ENCODE peak calls at places on chromosomes 11 and 22, in ten cellular contexts. D, K, T, E, G, C, M, W, J and X are unnamed samples.

GRCh38 chr11:68983816-68984215 is 3.0 kb upstream of the MRGPRD start:
- DNase-seq in T (no peak), M (no peak), E (peak), C (no peak), W (no peak), D (no peak), J (no peak), G (no peak), K (no peak), X (no peak)

GRCh38 chr22:17700778-17701177 is 62.2 kb downstream of the BCL2L13 start:
- DNase-seq in W (no peak), D (no peak), T (no peak), J (no peak), K (peak), G (no peak), C (no peak), E (no peak), M (peak), X (no peak)

GRCh38 chr22:30882181-30882771 is 86.3 kb downstream of the MORC2 start:
- DNase-seq in J (no peak), G (no peak), W (no peak), M (no peak), T (no peak), E (peak), K (peak), D (no peak), C (no peak), X (no peak)

GRCh38 chr11:78800756-78801155 is 226.1 kb upstream of the NARS2 start:
- DNase-seq in K (no peak), G (no peak), E (no peak), J (no peak), C (peak), D (no peak), W (no peak), T (no peak), M (no peak), X (no peak)

GRCh38 chr11:118226294-118226693 is 1.5 kb upstream of the JAML start:
- DNase-seq in E (no peak), D (peak), C (no peak), J (no peak), K (no peak), T (no peak), W (peak), M (no peak), G (no peak), X (peak)

GRCh38 chr11:22138264-22138663 is 54.6 kb upstream of the ANO5 start:
- DNase-seq in G (no peak), E (no peak), M (no peak), D (no peak), J (no peak), W (no peak), C (no peak), K (no peak), T (no peak), X (no peak)

GRCh38 chr22:20966883-20967696 is at the start of gene AIFM3:
- DNase-seq in J (no peak), E (no peak), T (no peak), W (no peak), G (peak), D (no peak), M (no peak), K (no peak), C (no peak), X (no peak)

GRCh38 chr11:120337133-120337895 is 1.1 kb downstream of the ARHGEF12 start:
- DNase-seq in G (peak), M (peak), J (peak), W (peak), C (peak), E (no peak), D (peak), K (peak), T (peak), X (peak)

GRCh38 chr22:40320687-40321086 is 25.6 kb upstream of the ADSL start:
- DNase-seq in J (no peak), K (no peak), C (no peak), W (no peak), D (no peak), T (no peak), E (no peak), G (no peak), M (no peak), X (no peak)

DNA sequence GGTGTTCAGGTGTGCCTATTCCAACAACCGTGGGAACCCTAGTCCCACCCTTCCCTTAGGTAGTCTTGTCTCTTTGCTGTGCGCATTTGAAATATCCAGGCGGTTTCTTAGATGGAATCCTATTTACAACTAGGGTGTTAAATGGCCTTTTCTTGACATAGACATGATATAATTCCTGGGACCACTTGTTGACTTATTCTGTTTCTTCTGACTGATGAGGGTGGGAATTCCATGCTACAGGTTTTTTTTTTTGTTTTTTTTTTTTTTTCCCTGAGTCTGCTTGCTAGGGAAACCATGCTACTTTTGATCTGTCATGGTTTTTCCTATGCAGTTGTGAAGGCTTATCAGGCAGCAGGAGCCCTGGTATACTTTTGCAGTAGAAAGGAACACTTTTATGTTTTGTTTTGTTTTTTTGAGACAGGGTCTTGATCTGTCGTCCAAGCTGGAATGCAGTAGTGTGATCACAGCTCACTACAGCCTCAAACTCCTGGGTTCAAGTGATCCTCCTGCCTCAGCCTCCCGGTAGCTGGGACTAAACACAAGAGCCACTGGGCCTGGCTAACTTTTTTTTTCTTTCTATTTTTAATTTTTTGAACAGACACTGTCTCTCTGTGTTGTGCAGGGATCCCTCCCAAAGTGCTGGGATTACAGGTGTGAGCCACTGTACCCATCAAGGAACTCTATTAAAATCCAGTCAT is 1.5 kb downstream of the STIM1 start:
- DNase-seq in D (no peak), W (no peak), E (no peak), T (no peak), G (no peak), K (no peak), M (no peak), C (no peak), J (no peak), X (no peak)
- H3K4me3 ChIP-seq in D (peak), W (peak), E (peak), T (peak), G (no peak), K (no peak), M (peak), C (peak), J (peak), X (peak)

DNA sequence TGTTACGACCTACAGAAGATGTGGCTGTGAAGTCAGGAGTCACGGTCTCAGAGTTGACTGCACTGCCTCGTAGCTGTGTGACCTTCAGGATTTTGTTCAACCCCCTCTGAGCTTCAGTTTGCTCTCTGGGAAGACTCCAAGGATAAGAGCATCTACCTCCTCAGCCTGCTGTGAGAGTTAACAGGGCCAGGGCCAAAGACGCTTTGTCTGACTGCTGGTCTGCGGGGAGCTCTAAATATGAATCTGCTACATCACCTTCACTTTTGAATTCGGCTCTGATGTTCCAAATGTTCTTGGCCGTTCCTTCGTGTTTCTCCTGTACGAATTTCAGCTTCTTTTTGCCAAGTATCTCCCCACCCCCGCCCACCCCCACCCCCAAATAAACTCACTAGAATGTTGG is 11.5 kb upstream of the TNNT3 start:
- DNase-seq in D (no peak), E (no peak), T (no peak), W (no peak), K (no peak), C (no peak), M (no peak), G (peak), J (no peak), X (no peak)
- H3K4me3 ChIP-seq in D (no peak), E (no peak), T (no peak), W (no peak), K (no peak), C (no peak), M (no peak), G (no peak), J (peak), X (no peak)

GRCh38 chr11:61684870-61685610 is 4.8 kb downstream of the DAGLA start:
- DNase-seq in D (no peak), C (no peak), E (no peak), W (no peak), M (no peak), G (peak), J (no peak), K (no peak), T (peak), X (no peak)
- H3K4me3 ChIP-seq in D (no peak), C (no peak), E (no peak), W (no peak), M (no peak), G (no peak), J (no peak), K (no peak), T (no peak), X (no peak)

DNA sequence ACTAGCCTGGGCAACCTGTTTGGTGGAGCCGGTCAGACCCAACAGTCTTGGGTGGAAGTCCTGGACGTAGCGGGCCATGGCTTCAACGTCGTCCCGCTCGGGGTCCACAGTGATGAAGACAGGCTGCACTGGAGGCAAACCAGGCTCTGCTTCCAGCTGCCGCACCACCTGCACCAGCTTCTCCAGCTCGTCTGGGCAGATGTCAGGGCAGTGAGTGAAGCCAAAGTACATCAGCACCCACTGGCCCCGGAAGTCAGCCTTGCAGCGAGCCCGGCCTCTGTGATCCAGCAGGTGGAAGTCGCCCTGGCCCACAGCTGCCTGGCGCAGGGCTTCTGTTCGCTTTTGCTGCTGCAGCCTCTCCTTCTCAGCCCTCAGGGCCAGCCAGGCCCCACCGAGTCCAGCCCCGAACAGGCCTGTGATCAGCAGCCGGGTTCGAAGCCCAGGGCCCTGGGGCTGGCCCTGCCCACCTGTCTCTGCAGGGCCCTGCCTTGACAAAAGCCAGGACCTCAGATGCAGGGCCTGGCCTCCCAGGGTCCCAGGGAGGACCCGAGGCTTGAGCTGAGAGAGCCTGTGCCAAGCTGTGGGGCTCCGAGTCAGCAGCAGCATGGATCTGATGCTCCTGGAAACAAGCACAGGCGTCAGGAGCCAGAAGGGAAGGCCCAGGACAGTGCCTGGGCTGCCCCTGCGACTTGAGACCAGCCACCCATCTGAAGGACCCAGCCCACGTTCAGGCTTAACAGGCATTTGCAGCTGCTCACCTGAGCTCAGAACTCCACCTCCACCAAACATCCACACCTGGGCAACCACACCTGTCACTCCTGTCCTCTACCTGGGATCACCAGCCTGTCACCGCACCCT is 1.4 kb downstream of the SCO2 start:
- DNase-seq in J (no peak), W (no peak), G (peak), K (no peak), E (no peak), C (no peak), M (no peak), T (peak), D (no peak), X (no peak)
- H3K4me3 ChIP-seq in J (peak), W (peak), G (peak), K (no peak), E (peak), C (peak), M (peak), T (peak), D (peak), X (peak)

GRCh38 chr11:36792870-36793541 is 195.0 kb upstream of the RAG2 start:
- DNase-seq in C (peak), E (no peak), T (no peak), G (peak), W (no peak), D (no peak), J (no peak), K (peak), M (no peak), X (no peak)
- H3K4me3 ChIP-seq in C (peak), E (no peak), T (no peak), G (no peak), W (no peak), D (no peak), J (no peak), K (no peak), M (peak), X (no peak)

DNA sequence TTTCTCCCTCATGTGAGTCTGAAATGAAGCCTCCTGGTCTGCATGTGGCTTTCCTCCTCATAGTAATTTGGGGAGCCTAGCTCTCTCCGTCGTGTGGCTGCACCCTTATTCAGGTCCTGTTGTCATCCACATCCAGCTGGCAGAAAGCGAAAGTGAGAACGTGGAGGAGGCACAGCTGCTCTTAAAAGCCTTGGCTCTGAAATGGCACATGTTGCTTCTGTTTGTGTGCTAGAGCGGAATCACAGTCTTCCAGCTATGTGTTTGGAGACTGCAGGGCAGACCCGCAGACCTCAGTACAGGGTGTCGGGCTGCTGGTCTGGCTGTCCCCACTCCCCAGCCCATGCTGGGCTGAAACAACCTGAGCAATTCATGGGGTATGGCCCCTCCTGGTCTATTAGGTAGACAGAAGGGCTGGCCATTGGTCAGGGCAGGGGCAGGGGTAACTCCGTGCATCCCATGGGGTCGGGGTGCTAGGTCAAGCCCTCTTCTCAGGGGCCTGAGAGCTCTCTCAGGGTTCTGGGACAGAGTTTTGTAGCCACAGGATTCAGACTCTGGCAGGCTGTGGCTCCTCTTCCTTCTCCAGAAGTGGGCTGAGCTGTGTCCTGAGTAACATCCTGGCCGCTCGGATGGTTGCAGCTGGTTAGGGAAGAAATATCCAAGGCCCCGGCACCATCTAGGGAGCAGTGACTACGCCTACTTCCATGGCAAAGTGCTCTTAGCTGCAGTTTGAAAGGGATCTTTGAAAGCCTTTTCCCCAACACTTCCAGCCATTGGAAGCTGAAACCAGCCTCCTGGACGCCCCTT is 50.6 kb downstream of the C11orf96 start:
- DNase-seq in G (no peak), W (peak), E (no peak), D (no peak), C (peak), T (no peak), M (no peak), J (peak), K (no peak), X (no peak)
- H3K4me3 ChIP-seq in G (no peak), W (no peak), E (no peak), D (peak), C (peak), T (peak), M (peak), J (peak), K (no peak), X (no peak)

GRCh38 chr11:35141034-35141433 is 2.1 kb downstream of the CD44 start:
- DNase-seq in G (no peak), T (no peak), E (no peak), J (no peak), W (no peak), D (no peak), C (no peak), M (peak), K (no peak), X (no peak)

GRCh38 chr11:35142481-35143207 is 3.7 kb downstream of the CD44 start:
- DNase-seq in M (peak), G (no peak), T (no peak), W (no peak), J (no peak), K (no peak), C (peak), E (no peak), D (no peak), X (peak)

GRCh38 chr11:35139883-35140282 is 912 bp downstream of the CD44 start:
- DNase-seq in J (no peak), G (no peak), M (peak), C (peak), W (no peak), K (no peak), E (no peak), D (no peak), T (no peak), X (no peak)

GRCh38 chr11:35143509-35144102 is 4.6 kb downstream of the CD44 start:
- DNase-seq in M (peak), C (no peak), G (no peak), T (no peak), J (no peak), W (no peak), E (no peak), K (no peak), D (no peak), X (no peak)

DNA sequence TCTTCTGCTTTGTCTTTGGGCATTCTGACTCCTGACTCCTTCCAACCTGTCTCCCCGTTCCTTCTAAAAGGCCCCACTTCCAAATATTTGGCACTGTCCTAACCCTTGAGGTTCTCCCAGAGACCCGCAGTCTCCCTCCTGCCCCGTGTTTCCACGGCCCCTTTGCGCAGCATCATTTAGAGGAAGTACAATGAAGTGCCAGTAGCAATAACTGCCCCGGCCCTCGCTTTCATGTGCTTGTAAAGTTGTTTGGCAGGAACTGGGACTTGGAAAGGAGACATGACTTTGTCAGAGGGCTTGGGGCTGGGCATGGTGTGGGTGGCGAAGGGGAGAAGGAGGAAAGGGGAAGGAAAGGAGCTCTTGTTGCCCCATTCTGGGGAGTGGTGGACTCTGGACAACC is 2.6 kb downstream of the CD44 start:
- DNase-seq in J (peak), W (peak), C (no peak), K (no peak), D (no peak), E (peak), T (peak), M (no peak), G (no peak), X (no peak)
- H3K4me3 ChIP-seq in J (peak), W (no peak), C (peak), K (no peak), D (no peak), E (peak), T (peak), M (peak), G (no peak), X (peak)

GRCh38 chr11:48129697-48130395 is 86.8 kb upstream of the OR4B1 start:
- DNase-seq in K (peak), C (no peak), J (no peak), T (no peak), W (no peak), D (no peak), M (no peak), G (no peak), E (no peak), X (no peak)
- H3K4me3 ChIP-seq in K (no peak), C (no peak), J (no peak), T (no peak), W (no peak), D (no peak), M (no peak), G (no peak), E (no peak), X (no peak)

GRCh38 chr11:8808226-8808585 is 102.8 kb upstream of the AKIP1 start:
- DNase-seq in C (no peak), K (no peak), M (peak), E (no peak), W (no peak), D (no peak), T (no peak), J (no peak), G (no peak), X (no peak)
- H3K4me3 ChIP-seq in C (peak), K (no peak), M (peak), E (peak), W (peak), D (no peak), T (peak), J (peak), G (no peak), X (peak)